ENCODE peak calls at places on chromosomes 12 and 14, in six cellular contexts. B is PC-3, L is AG04450, D is fibroblast of lung, Z is aorta, N is right cardiac atrium. Q is an unnamed sample.
A peak's percentile ranks its signal among the peaks of the same experiment; 100 is the strongest.

GRCh38 chr14:36069535-36069900 is 107.0 kb downstream of the PTCSC3 start:
- DNase-seq in B (peak; percentile 70), Z (no peak), D (peak; percentile 24), N (no peak), L (no peak), Q (peak; percentile 38)

GRCh38 chr12:124470806-124471205 is 96.6 kb downstream of the NCOR2 start:
- DNase-seq in D (no peak), B (no peak), L (no peak), N (peak; percentile 29), Z (no peak), Q (no peak)

GRCh38 chr12:76927170-76927784 is 48.5 kb upstream of the CSRP2 start:
- DNase-seq in Z (no peak), D (peak; percentile 58), N (no peak), B (peak; percentile 70), L (no peak), Q (peak; percentile 29)

GRCh38 chr12:57759360-57759980 is 4.6 kb downstream of the MARCHF9 start:
- DNase-seq in N (no peak), D (no peak), Z (no peak), B (peak; percentile 56), L (no peak), Q (no peak)

GRCh38 chr12:108928695-108929094 is 48.8 kb downstream of the DAO start:
- DNase-seq in B (no peak), N (no peak), Z (no peak), L (no peak), D (no peak), Q (no peak)

GRCh38 chr12:15276088-15276698 is 46.1 kb upstream of the PTPRO start:
- DNase-seq in Z (no peak), N (no peak), L (no peak), D (peak; percentile 70), B (peak; percentile 70), Q (peak; percentile 59)

GRCh38 chr12:94170690-94171594 is 22.6 kb downstream of the PLXNC1 start:
- DNase-seq in B (no peak), D (no peak), Z (no peak), N (peak; percentile 66), L (no peak), Q (no peak)

GRCh38 chr12:101619868-101620761 is 25.3 kb downstream of the MYBPC1 start:
- DNase-seq in L (no peak), Z (no peak), N (peak; percentile 48), B (no peak), D (no peak), Q (no peak)

GRCh38 chr14:30656190-30656632 is 34.1 kb downstream of the SCFD1 start:
- DNase-seq in N (peak; percentile 47), D (peak; percentile 41), B (peak; percentile 57), L (no peak), Z (no peak), Q (peak; percentile 25)

GRCh38 chr12:69161835-69162234 is 77.5 kb upstream of the CPSF6 start:
- DNase-seq in Z (no peak), D (peak; percentile 9), B (no peak), N (no peak), L (no peak), Q (no peak)

GRCh38 chr12:75889214-75889613 is 142.4 kb downstream of the PHLDA1 start:
- DNase-seq in Z (no peak), L (no peak), D (no peak), B (no peak), N (no peak), Q (peak; percentile 64)

GRCh38 chr14:22887260-22887989 is 4.4 kb downstream of the REM2 start:
- DNase-seq in L (no peak), D (peak; percentile 90), B (peak; percentile 95), N (no peak), Z (no peak), Q (peak; percentile 94)

GRCh38 chr12:89299951-89300350 is 52.4 kb downstream of the DUSP6 start:
- DNase-seq in Z (no peak), N (no peak), L (no peak), B (no peak), D (no peak), Q (no peak)

GRCh38 chr12:76549131-76549530 is 10.4 kb downstream of the OSBPL8 start:
- DNase-seq in Z (no peak), N (no peak), D (no peak), L (no peak), B (no peak), Q (no peak)

GRCh38 chr14:69853774-69854173 is 25.4 kb upstream of the SMOC1 start:
- DNase-seq in D (no peak), N (no peak), L (no peak), B (no peak), Z (no peak), Q (no peak)

GRCh38 chr12:96368233-96368632 is 32.0 kb downstream of the CDK17 start:
- DNase-seq in N (peak; percentile 71), B (no peak), Z (no peak), D (peak; percentile 53), L (no peak), Q (no peak)

GRCh38 chr14:69880051-69880487 is 853 bp downstream of the SMOC1 start:
- DNase-seq in Z (no peak), N (peak; percentile 59), B (no peak), D (peak; percentile 33), L (no peak), Q (no peak)

GRCh38 chr14:102727336-102728095 is 49.7 kb upstream of the TRAF3 start:
- DNase-seq in N (no peak), L (no peak), D (no peak), Z (no peak), B (no peak), Q (no peak)

GRCh38 chr14:78530078-78530477 is 359.9 kb downstream of the NRXN3 start:
- DNase-seq in Z (no peak), B (peak; percentile 23), D (no peak), N (no peak), L (no peak), Q (peak; percentile 27)

GRCh38 chr12:54060975-54061778 is 7.5 kb downstream of the HOXC4 start:
- DNase-seq in Z (no peak), L (no peak), N (no peak), B (no peak), D (no peak), Q (no peak)

GRCh38 chr12:108856428-108857157 is 790 bp downstream of the SSH1 start:
- DNase-seq in D (peak; percentile 78), N (peak; percentile 92), L (no peak), B (peak; percentile 72), Z (peak; percentile 88), Q (peak; percentile 69)

GRCh38 chr12:13200841-13201240 is 4.3 kb downstream of the EMP1 start:
- DNase-seq in L (no peak), N (no peak), B (no peak), Z (no peak), D (no peak), Q (no peak)

GRCh38 chr12:46108721-46109120 is 118.3 kb upstream of the SCAF11 start:
- DNase-seq in B (no peak), L (no peak), D (no peak), Z (no peak), N (no peak), Q (no peak)

GRCh38 chr14:63423889-63424288 is 105.2 kb upstream of the GPHB5 start:
- DNase-seq in N (no peak), B (no peak), D (no peak), L (no peak), Z (no peak), Q (no peak)

GRCh38 chr12:57416039-57416996 is 14.5 kb downstream of the R3HDM2 start:
- DNase-seq in D (peak; percentile 30), L (no peak), B (peak; percentile 31), N (no peak), Z (no peak), Q (no peak)

GRCh38 chr12:19387182-19387581 is 52.1 kb upstream of the AEBP2 start:
- DNase-seq in D (peak; percentile 75), B (no peak), Z (no peak), L (no peak), N (no peak), Q (no peak)

DNA sequence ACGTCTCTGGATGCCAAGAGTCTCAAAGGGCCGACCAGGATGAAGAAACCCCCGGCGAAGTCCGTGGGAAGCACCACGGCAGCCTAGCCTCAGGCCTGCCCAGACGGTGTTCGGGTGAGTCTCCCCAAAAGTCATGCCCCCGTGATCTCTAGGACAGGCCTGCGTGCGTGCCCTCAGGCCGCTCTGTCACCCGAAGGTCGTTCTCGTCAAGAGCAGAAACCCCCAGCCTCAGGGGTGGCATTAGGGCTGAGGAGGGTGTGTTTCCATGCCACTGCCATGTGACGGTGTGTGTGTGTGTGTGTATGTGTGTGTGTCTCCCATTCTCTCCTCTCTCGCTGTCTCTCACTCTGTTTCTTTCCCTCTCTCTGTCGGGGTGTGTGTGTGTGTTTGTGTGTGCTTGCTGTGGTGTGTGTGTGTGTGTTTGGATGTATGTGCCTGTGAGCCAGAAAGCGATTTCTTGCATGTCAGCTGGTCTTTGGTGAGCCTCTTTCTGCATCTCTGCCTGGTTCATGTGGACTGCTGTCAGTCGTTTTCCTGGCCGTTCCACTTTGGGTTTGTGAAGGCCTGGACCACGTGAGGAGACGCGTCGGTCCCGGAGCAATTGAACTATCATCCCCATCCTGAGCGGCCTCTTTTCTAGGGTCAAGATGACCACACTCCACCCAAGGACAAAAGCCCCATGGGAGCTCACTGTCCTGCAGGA is 772.5 kb upstream of the ALG10B start:
- DNase-seq in D (no peak), N (no peak), B (no peak), L (no peak), Z (no peak), Q (no peak)
- H3K9me3 ChIP-seq in D (no peaks in the 10 kb centered on the region), N (no peaks in the 10 kb centered on the region), B (no peaks in the 10 kb centered on the region), L (peaks cover 76% of the 10 kb centered on the region), Z (no peaks in the 10 kb centered on the region), Q (no peaks in the 10 kb centered on the region)

DNA sequence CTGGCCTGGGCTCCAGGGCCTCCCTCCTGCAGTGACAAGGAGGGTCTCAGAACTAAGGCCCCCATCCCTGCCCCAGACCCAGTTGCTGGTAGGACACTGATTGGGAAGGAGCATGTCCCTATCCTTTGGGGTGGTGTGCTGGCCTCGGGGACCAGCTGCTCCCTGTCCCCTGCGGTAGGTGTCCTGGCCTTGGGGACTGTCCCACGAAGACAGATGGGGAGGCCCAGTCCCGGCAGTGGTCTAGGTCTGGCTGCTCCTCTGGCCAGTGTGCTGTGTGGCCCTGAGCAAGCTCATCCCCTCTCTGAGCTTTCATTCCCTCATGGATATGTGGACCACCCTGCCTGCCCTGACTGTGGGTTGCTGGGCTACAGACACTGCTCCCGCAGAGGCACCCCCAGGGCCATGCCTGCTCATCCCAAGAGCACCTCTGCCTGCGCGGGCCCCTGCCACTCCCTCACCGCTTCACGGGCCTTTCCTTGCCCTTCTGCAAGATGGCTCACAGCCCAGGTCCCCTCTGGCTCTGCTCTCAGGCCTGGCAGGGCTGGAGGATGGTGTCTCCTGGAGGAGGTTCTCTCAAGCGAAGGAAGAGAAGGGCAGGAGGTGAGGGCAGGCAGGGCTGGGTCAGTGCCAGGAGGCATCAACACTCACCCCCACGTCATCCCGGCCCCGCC is 12.5 kb downstream of the AHNAK2 start:
- DNase-seq in B (no peak), D (no peak), Z (no peak), L (no peak), N (peak; percentile 60), Q (no peak)
- H3K27ac ChIP-seq in B (no peak overlapping the region), D (no peak overlapping the region), Z (no peak overlapping the region), L (no peak overlapping the region), N (no peak overlapping the region), Q (no peak overlapping the region)

GRCh38 chr12:83660727-83661126 is 974.0 kb downstream of the TMTC2 start:
- DNase-seq in L (no peak), N (no peak), D (no peak), B (no peak), Z (no peak), Q (no peak)
- H3K9me3 ChIP-seq in L (no peaks in the 10 kb centered on the region), N (no peaks in the 10 kb centered on the region), D (no peaks in the 10 kb centered on the region), B (no peaks in the 10 kb centered on the region), Z (no peaks in the 10 kb centered on the region), Q (no peaks in the 10 kb centered on the region)

DNA sequence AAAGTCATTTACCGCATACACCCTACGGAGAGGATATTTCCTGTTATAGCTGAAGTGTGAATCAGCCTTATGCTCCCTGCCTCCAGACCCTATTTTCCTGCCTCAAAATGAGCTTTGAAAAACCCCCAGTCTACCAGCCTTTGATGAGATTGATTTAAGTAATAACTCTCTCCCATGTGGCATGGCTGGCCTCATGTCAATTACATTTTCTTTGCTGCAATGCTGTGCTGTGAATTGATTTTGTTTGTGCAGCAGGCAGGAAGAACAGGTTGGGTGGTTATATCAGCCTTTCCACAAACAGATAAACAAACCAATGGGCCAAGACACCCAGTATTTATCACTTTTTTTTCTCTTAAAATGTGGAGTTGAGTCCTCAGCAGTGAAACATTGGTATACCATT is 1105.5 kb upstream of the TMEM132C start:
- DNase-seq in B (no peak), N (no peak), L (no peak), Z (no peak), D (no peak), Q (no peak)
- H3K27ac ChIP-seq in B (no peak overlapping the region), N (no peak overlapping the region), L (no peak overlapping the region), Z (no peak overlapping the region), D (no peak overlapping the region), Q (no peak overlapping the region)